ENCODE peak calls at places on chromosomes 16 and 17, in eight cellular contexts. One of them, this sample, is unnamed.

GRCh38 chr17:76384987-76385891 is 830 bp downstream of the SPHK1 start:
- DNase-seq in body of pancreas: peak
- DNase-seq in GM23338: peak
- DNase-seq in AG04450: no peak
- DNase-seq in CD4-positive, alpha-beta T cell: no peak
- DNase-seq in A549: peak
- DNase-seq in coronary artery: no peak
- DNase-seq in fibroblast of lung: no peak
- DNase-seq in this sample: no peak

GRCh38 chr17:8464941-8465340 is 29.3 kb downstream of the NDEL1 start:
- DNase-seq in body of pancreas: no peak
- DNase-seq in GM23338: no peak
- DNase-seq in AG04450: no peak
- DNase-seq in CD4-positive, alpha-beta T cell: no peak
- DNase-seq in A549: no peak
- DNase-seq in coronary artery: no peak
- DNase-seq in fibroblast of lung: no peak
- DNase-seq in this sample: no peak

GRCh38 chr16:31513126-31513525 is 4.9 kb upstream of the RUSF1 start:
- DNase-seq in body of pancreas: no peak
- DNase-seq in GM23338: no peak
- DNase-seq in AG04450: no peak
- DNase-seq in CD4-positive, alpha-beta T cell: no peak
- DNase-seq in A549: no peak
- DNase-seq in coronary artery: no peak
- DNase-seq in fibroblast of lung: peak
- DNase-seq in this sample: no peak

GRCh38 chr17:36880506-36880905 is 56.8 kb upstream of the LHX1 start:
- DNase-seq in body of pancreas: no peak
- DNase-seq in GM23338: no peak
- DNase-seq in AG04450: no peak
- DNase-seq in CD4-positive, alpha-beta T cell: no peak
- DNase-seq in A549: no peak
- DNase-seq in coronary artery: no peak
- DNase-seq in fibroblast of lung: no peak
- DNase-seq in this sample: no peak

GRCh38 chr17:73493212-73493814 is 150.9 kb downstream of the SDK2 start:
- DNase-seq in body of pancreas: no peak
- DNase-seq in GM23338: peak
- DNase-seq in AG04450: no peak
- DNase-seq in CD4-positive, alpha-beta T cell: no peak
- DNase-seq in A549: no peak
- DNase-seq in coronary artery: no peak
- DNase-seq in fibroblast of lung: no peak
- DNase-seq in this sample: no peak

GRCh38 chr16:85989863-85990643 is 91.1 kb downstream of the IRF8 start:
- DNase-seq in body of pancreas: no peak
- DNase-seq in GM23338: no peak
- DNase-seq in AG04450: no peak
- DNase-seq in CD4-positive, alpha-beta T cell: no peak
- DNase-seq in A549: no peak
- DNase-seq in coronary artery: no peak
- DNase-seq in fibroblast of lung: no peak
- DNase-seq in this sample: no peak

GRCh38 chr17:82278786-82279379 is 5.4 kb upstream of the CSNK1D start:
- DNase-seq in body of pancreas: peak
- DNase-seq in GM23338: no peak
- DNase-seq in AG04450: no peak
- DNase-seq in CD4-positive, alpha-beta T cell: no peak
- DNase-seq in A549: no peak
- DNase-seq in coronary artery: no peak
- DNase-seq in fibroblast of lung: no peak
- DNase-seq in this sample: no peak

GRCh38 chr17:27921077-27921476 is 27.9 kb upstream of the LYRM9 start:
- DNase-seq in body of pancreas: no peak
- DNase-seq in GM23338: no peak
- DNase-seq in AG04450: no peak
- DNase-seq in CD4-positive, alpha-beta T cell: no peak
- DNase-seq in A549: no peak
- DNase-seq in coronary artery: no peak
- DNase-seq in fibroblast of lung: no peak
- DNase-seq in this sample: no peak

GRCh38 chr17:17757391-17757791 is 76.1 kb downstream of the RAI1 start:
- DNase-seq in body of pancreas: no peak
- DNase-seq in GM23338: no peak
- DNase-seq in AG04450: no peak
- DNase-seq in CD4-positive, alpha-beta T cell: peak
- DNase-seq in A549: no peak
- DNase-seq in coronary artery: no peak
- DNase-seq in fibroblast of lung: no peak
- DNase-seq in this sample: no peak

GRCh38 chr17:57517216-57517518 is 227.9 kb downstream of the CCDC182 start:
- DNase-seq in body of pancreas: no peak
- DNase-seq in GM23338: no peak
- DNase-seq in AG04450: no peak
- DNase-seq in CD4-positive, alpha-beta T cell: no peak
- DNase-seq in A549: no peak
- DNase-seq in coronary artery: no peak
- DNase-seq in fibroblast of lung: no peak
- DNase-seq in this sample: no peak

GRCh38 chr17:57516290-57517215 is 228.5 kb downstream of the CCDC182 start:
- DNase-seq in body of pancreas: no peak
- DNase-seq in GM23338: no peak
- DNase-seq in AG04450: no peak
- DNase-seq in CD4-positive, alpha-beta T cell: no peak
- DNase-seq in A549: no peak
- DNase-seq in coronary artery: no peak
- DNase-seq in fibroblast of lung: no peak
- DNase-seq in this sample: no peak

GRCh38 chr17:57515662-57516211 is 229.4 kb downstream of the CCDC182 start:
- DNase-seq in body of pancreas: no peak
- DNase-seq in GM23338: no peak
- DNase-seq in AG04450: no peak
- DNase-seq in CD4-positive, alpha-beta T cell: no peak
- DNase-seq in A549: no peak
- DNase-seq in coronary artery: no peak
- DNase-seq in fibroblast of lung: no peak
- DNase-seq in this sample: no peak

GRCh38 chr17:57512258-57512657 is 232.8 kb downstream of the CCDC182 start:
- DNase-seq in body of pancreas: no peak
- DNase-seq in GM23338: no peak
- DNase-seq in AG04450: no peak
- DNase-seq in CD4-positive, alpha-beta T cell: no peak
- DNase-seq in A549: no peak
- DNase-seq in coronary artery: no peak
- DNase-seq in fibroblast of lung: no peak
- DNase-seq in this sample: no peak

GRCh38 chr17:57514614-57515013 is 230.5 kb downstream of the CCDC182 start:
- DNase-seq in body of pancreas: no peak
- DNase-seq in GM23338: no peak
- DNase-seq in AG04450: no peak
- DNase-seq in CD4-positive, alpha-beta T cell: no peak
- DNase-seq in A549: no peak
- DNase-seq in coronary artery: no peak
- DNase-seq in fibroblast of lung: no peak
- DNase-seq in this sample: no peak
- H3K27ac ChIP-seq in body of pancreas: no peak
- H3K27ac ChIP-seq in GM23338: peak
- H3K27ac ChIP-seq in AG04450: no peak
- H3K27ac ChIP-seq in CD4-positive, alpha-beta T cell: no peak
- H3K27ac ChIP-seq in A549: peak
- H3K27ac ChIP-seq in coronary artery: no peak
- H3K27ac ChIP-seq in fibroblast of lung: no peak
- H3K27ac ChIP-seq in this sample: no peak

GRCh38 chr16:50598256-50598894 is 50.2 kb downstream of the NKD1 start:
- DNase-seq in body of pancreas: peak
- DNase-seq in GM23338: no peak
- DNase-seq in AG04450: no peak
- DNase-seq in CD4-positive, alpha-beta T cell: no peak
- DNase-seq in A549: no peak
- DNase-seq in coronary artery: no peak
- DNase-seq in fibroblast of lung: no peak
- DNase-seq in this sample: no peak
- H3K27ac ChIP-seq in body of pancreas: no peak
- H3K27ac ChIP-seq in GM23338: no peak
- H3K27ac ChIP-seq in AG04450: no peak
- H3K27ac ChIP-seq in CD4-positive, alpha-beta T cell: no peak
- H3K27ac ChIP-seq in A549: no peak
- H3K27ac ChIP-seq in coronary artery: peak
- H3K27ac ChIP-seq in fibroblast of lung: no peak
- H3K27ac ChIP-seq in this sample: no peak

GRCh38 chr16:19346335-19346922 is 60.9 kb downstream of the CLEC19A start:
- DNase-seq in body of pancreas: no peak
- DNase-seq in GM23338: no peak
- DNase-seq in AG04450: no peak
- DNase-seq in CD4-positive, alpha-beta T cell: no peak
- DNase-seq in A549: no peak
- DNase-seq in coronary artery: no peak
- DNase-seq in fibroblast of lung: no peak
- DNase-seq in this sample: no peak

GRCh38 chr16:19344224-19344801 is 58.8 kb downstream of the CLEC19A start:
- DNase-seq in body of pancreas: no peak
- DNase-seq in GM23338: no peak
- DNase-seq in AG04450: no peak
- DNase-seq in CD4-positive, alpha-beta T cell: no peak
- DNase-seq in A549: no peak
- DNase-seq in coronary artery: no peak
- DNase-seq in fibroblast of lung: no peak
- DNase-seq in this sample: no peak

GRCh38 chr16:19348125-19348524 is 62.6 kb downstream of the CLEC19A start:
- DNase-seq in body of pancreas: no peak
- DNase-seq in GM23338: no peak
- DNase-seq in AG04450: no peak
- DNase-seq in CD4-positive, alpha-beta T cell: no peak
- DNase-seq in A549: no peak
- DNase-seq in coronary artery: no peak
- DNase-seq in fibroblast of lung: no peak
- DNase-seq in this sample: no peak

GRCh38 chr16:19344980-19345379 is 59.4 kb downstream of the CLEC19A start:
- DNase-seq in body of pancreas: no peak
- DNase-seq in GM23338: no peak
- DNase-seq in AG04450: no peak
- DNase-seq in CD4-positive, alpha-beta T cell: no peak
- DNase-seq in A549: no peak
- DNase-seq in coronary artery: no peak
- DNase-seq in fibroblast of lung: no peak
- DNase-seq in this sample: no peak

GRCh38 chr16:19348578-19349315 is 63.2 kb downstream of the CLEC19A start:
- DNase-seq in body of pancreas: no peak
- DNase-seq in GM23338: peak
- DNase-seq in AG04450: no peak
- DNase-seq in CD4-positive, alpha-beta T cell: no peak
- DNase-seq in A549: no peak
- DNase-seq in coronary artery: no peak
- DNase-seq in fibroblast of lung: no peak
- DNase-seq in this sample: no peak
- H3K27ac ChIP-seq in body of pancreas: no peak
- H3K27ac ChIP-seq in GM23338: peak
- H3K27ac ChIP-seq in AG04450: no peak
- H3K27ac ChIP-seq in CD4-positive, alpha-beta T cell: no peak
- H3K27ac ChIP-seq in A549: no peak
- H3K27ac ChIP-seq in coronary artery: no peak
- H3K27ac ChIP-seq in fibroblast of lung: no peak
- H3K27ac ChIP-seq in this sample: no peak

DNA sequence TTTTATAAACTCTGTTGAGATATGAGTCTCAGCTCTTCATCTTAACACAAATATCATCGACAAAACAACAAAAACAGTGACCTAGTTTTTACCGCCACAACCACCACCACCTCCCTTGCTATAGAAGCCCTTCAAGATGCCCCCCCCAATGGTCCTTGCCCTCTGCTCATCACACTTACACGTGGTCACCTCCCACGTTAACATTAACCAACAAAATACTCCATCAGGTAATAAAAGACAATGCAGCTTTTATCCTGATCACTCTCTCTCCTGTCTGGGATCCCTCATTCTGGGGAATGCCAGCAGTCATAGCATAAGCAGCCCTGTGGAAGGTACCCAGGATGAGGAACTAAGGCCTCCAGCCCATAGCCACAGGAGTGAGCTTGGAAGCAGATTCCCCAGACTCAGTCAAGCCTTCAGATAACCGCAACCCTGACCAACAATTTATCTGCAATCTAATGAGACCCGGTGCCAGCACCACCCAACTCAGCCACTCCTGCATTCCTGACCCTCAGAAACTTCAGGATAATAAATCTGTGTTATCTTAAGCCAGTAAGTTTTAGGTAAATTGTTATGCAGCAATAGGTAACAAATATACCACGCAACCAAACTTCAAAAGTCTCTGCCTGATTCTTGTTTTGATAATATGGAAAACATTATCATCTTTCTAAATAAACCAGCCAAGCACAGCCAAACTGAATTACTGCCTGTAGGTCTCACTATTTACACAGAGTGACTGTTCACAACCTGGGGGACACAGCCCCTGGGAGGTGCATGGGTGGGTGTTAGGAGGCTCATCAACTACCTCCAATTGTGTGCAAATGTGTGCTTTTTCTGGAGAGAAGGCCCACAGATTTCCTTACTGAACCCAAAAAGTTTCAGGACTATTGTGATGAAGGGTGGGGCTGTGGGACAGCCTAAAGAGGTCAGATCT is 6.1 kb downstream of the PECAM1 start:
- DNase-seq in body of pancreas: no peak
- DNase-seq in GM23338: no peak
- DNase-seq in AG04450: no peak
- DNase-seq in CD4-positive, alpha-beta T cell: no peak
- DNase-seq in A549: no peak
- DNase-seq in coronary artery: no peak
- DNase-seq in fibroblast of lung: no peak
- DNase-seq in this sample: no peak
- H3K27ac ChIP-seq in body of pancreas: no peak
- H3K27ac ChIP-seq in GM23338: no peak
- H3K27ac ChIP-seq in AG04450: no peak
- H3K27ac ChIP-seq in CD4-positive, alpha-beta T cell: no peak
- H3K27ac ChIP-seq in A549: peak
- H3K27ac ChIP-seq in coronary artery: peak
- H3K27ac ChIP-seq in fibroblast of lung: peak
- H3K27ac ChIP-seq in this sample: no peak

DNA sequence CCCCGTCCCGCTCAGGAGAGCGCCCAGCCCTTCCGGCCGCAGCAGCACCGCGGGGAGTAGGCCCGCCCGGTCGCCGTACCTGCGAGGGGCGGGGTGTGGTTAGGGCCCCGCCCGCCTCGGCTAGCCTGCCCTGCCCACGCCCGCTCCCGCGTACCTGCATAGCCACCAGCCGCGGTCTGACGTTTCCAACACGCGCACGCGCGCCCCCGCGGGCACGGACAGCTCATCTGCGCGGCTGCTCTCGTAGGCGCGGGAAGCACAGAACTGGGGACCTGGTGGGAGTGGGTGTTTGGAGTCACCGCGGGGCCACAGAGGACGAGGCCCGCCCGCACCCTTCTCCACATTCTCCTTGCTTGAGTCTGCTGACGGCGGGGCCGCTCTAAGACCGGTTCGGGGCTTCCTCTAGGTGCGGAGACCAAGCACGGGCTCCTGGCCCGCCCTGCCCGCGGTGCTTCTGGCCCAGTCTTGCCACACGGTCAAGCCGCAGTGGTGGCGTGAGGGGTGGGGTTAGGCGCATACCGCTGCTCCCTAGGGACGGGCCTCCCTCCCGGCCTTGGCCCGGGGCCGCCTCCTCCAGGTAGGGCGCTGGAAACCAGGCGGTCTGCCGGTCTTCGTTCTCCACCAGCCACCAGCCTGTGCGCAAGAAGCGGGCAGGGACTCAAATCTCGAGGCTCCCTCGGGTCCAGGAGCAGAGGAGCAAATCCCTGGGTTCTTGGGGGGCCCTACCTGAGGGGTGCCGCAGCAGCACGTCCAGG is 1.8 kb downstream of the NOXO1 start:
- DNase-seq in body of pancreas: peak
- DNase-seq in GM23338: peak
- DNase-seq in AG04450: no peak
- DNase-seq in CD4-positive, alpha-beta T cell: no peak
- DNase-seq in A549: no peak
- DNase-seq in coronary artery: no peak
- DNase-seq in fibroblast of lung: no peak
- DNase-seq in this sample: no peak
- H3K27ac ChIP-seq in body of pancreas: peak
- H3K27ac ChIP-seq in GM23338: no peak
- H3K27ac ChIP-seq in AG04450: no peak
- H3K27ac ChIP-seq in CD4-positive, alpha-beta T cell: no peak
- H3K27ac ChIP-seq in A549: no peak
- H3K27ac ChIP-seq in coronary artery: no peak
- H3K27ac ChIP-seq in fibroblast of lung: no peak
- H3K27ac ChIP-seq in this sample: no peak